ENCODE peak calls at places on chromosome 2, in seven cellular contexts. One of them, this sample, is unnamed.
A peak's percentile ranks its signal among the peaks of the same experiment; 100 is the strongest.

GRCh38 chr2:80053522-80054338 is 250.8 kb downstream of the LRRTM1 start:
- DNase-seq in coronary artery: no peak
- DNase-seq in psoas muscle: no peak
- DNase-seq in NCI-H2107: no peak
- DNase-seq in GM12878: no peak
- DNase-seq in NCI-H2081: no peak
- DNase-seq in G401: no peak
- DNase-seq in this sample: peak; percentile 61

GRCh38 chr2:159998236-159998635 is 64.2 kb downstream of the PLA2R1 start:
- DNase-seq in NCI-H2107: no peak
- DNase-seq in psoas muscle: no peak
- DNase-seq in G401: no peak
- DNase-seq in NCI-H2081: no peak
- DNase-seq in GM12878: no peak
- DNase-seq in coronary artery: no peak
- DNase-seq in this sample: no peak

GRCh38 chr2:171763602-171764001 is 76.3 kb downstream of the DYNC1I2 start:
- DNase-seq in coronary artery: no peak
- DNase-seq in psoas muscle: no peak
- DNase-seq in NCI-H2081: no peak
- DNase-seq in GM12878: no peak
- DNase-seq in NCI-H2107: no peak
- DNase-seq in G401: no peak
- DNase-seq in this sample: no peak

GRCh38 chr2:168935810-168936581 is 34.9 kb downstream of the G6PC2 start:
- DNase-seq in GM12878: no peak
- DNase-seq in coronary artery: no peak
- DNase-seq in psoas muscle: no peak
- DNase-seq in G401: no peak
- DNase-seq in NCI-H2081: no peak
- DNase-seq in NCI-H2107: no peak
- DNase-seq in this sample: no peak

GRCh38 chr2:201450910-201451329 is 338 bp downstream of the TRAK2 start:
- DNase-seq in G401: peak; percentile 47
- DNase-seq in coronary artery: no peak
- DNase-seq in NCI-H2081: no peak
- DNase-seq in NCI-H2107: no peak
- DNase-seq in psoas muscle: no peak
- DNase-seq in GM12878: no peak
- DNase-seq in this sample: peak; percentile 75

GRCh38 chr2:190791347-190791982 is 89.2 kb upstream of the GLS start:
- DNase-seq in NCI-H2107: no peak
- DNase-seq in GM12878: no peak
- DNase-seq in psoas muscle: no peak
- DNase-seq in G401: no peak
- DNase-seq in coronary artery: no peak
- DNase-seq in NCI-H2081: peak; percentile 13
- DNase-seq in this sample: peak; percentile 89

GRCh38 chr2:31239842-31240198 is 5.9 kb downstream of the EHD3 start:
- DNase-seq in GM12878: no peak
- DNase-seq in coronary artery: peak; percentile 91
- DNase-seq in NCI-H2081: no peak
- DNase-seq in G401: peak; percentile 51
- DNase-seq in psoas muscle: peak; percentile 89
- DNase-seq in NCI-H2107: no peak
- DNase-seq in this sample: no peak

GRCh38 chr2:101816598-101816997 is 119.1 kb downstream of the MAP4K4 start:
- DNase-seq in psoas muscle: no peak
- DNase-seq in NCI-H2107: no peak
- DNase-seq in NCI-H2081: no peak
- DNase-seq in coronary artery: no peak
- DNase-seq in G401: no peak
- DNase-seq in GM12878: no peak
- DNase-seq in this sample: no peak

GRCh38 chr2:138365581-138365980 is 136.0 kb upstream of the SPOPL start:
- DNase-seq in GM12878: no peak
- DNase-seq in psoas muscle: no peak
- DNase-seq in G401: no peak
- DNase-seq in NCI-H2081: no peak
- DNase-seq in NCI-H2107: no peak
- DNase-seq in coronary artery: no peak
- DNase-seq in this sample: peak; percentile 33

GRCh38 chr2:3535794-3536681 is 16.7 kb upstream of the ADI1 start:
- DNase-seq in GM12878: no peak
- DNase-seq in coronary artery: peak; percentile 86
- DNase-seq in NCI-H2081: no peak
- DNase-seq in psoas muscle: peak; percentile 75
- DNase-seq in G401: no peak
- DNase-seq in NCI-H2107: no peak
- DNase-seq in this sample: no peak

GRCh38 chr2:186852508-186852907 is 3.5 kb upstream of the ZSWIM2 start:
- DNase-seq in psoas muscle: no peak
- DNase-seq in NCI-H2107: peak; percentile 6
- DNase-seq in GM12878: no peak
- DNase-seq in G401: no peak
- DNase-seq in NCI-H2081: no peak
- DNase-seq in coronary artery: no peak
- DNase-seq in this sample: no peak

GRCh38 chr2:30208453-30208852 is 22.9 kb upstream of the LBH start:
- DNase-seq in NCI-H2107: peak; percentile 60
- DNase-seq in GM12878: no peak
- DNase-seq in G401: peak; percentile 79
- DNase-seq in coronary artery: no peak
- DNase-seq in NCI-H2081: peak; percentile 71
- DNase-seq in psoas muscle: peak; percentile 63
- DNase-seq in this sample: peak; percentile 52

GRCh38 chr2:206086683-206087350 is 843 bp upstream of the INO80D start:
- DNase-seq in coronary artery: no peak
- DNase-seq in G401: peak; percentile 55
- DNase-seq in psoas muscle: no peak
- DNase-seq in GM12878: no peak
- DNase-seq in NCI-H2081: no peak
- DNase-seq in NCI-H2107: no peak
- DNase-seq in this sample: peak; percentile 68

GRCh38 chr2:26563686-26564085 is 77.5 kb downstream of the CIB4 start:
- DNase-seq in NCI-H2081: no peak
- DNase-seq in GM12878: no peak
- DNase-seq in coronary artery: no peak
- DNase-seq in G401: no peak
- DNase-seq in NCI-H2107: no peak
- DNase-seq in psoas muscle: no peak
- DNase-seq in this sample: no peak

GRCh38 chr2:2934030-2934429 is 443.6 kb downstream of the EIPR1 start:
- DNase-seq in coronary artery: no peak
- DNase-seq in NCI-H2107: no peak
- DNase-seq in NCI-H2081: no peak
- DNase-seq in psoas muscle: no peak
- DNase-seq in GM12878: no peak
- DNase-seq in G401: no peak
- DNase-seq in this sample: no peak